ENCODE peak calls at places on chromosomes 12 and 14, in ten cellular contexts. K is pons; I is dorsolateral prefrontal cortex; L is hypothalamus; Z is stimulated activated CD4-positive, alpha-beta T cell treated with anti-CD3 and anti-CD28 coated beads, Interleukin-2, amount 100 ng/mL, for 48 hours; D is mucosa of gallbladder; O is bronchial epithelial cell; G is WERI-Rb-1; P is ACHN; F is NCI-H146. V is an unnamed sample.

GRCh38 chr12:84131076-84131475 is 781.5 kb downstream of the SLC6A15 start:
- DNase-seq in G (no peak), P (no peak), L (no peak), Z (no peak), I (no peak), F (no peak), D (no peak), K (no peak), O (peak; percentile 69), V (peak; percentile 51)

GRCh38 chr12:130316269-130316668 is 21.4 kb upstream of the PIWIL1 start:
- DNase-seq in P (no peak), D (no peak), K (no peak), Z (no peak), I (no peak), G (no peak), F (no peak), L (no peak), O (no peak), V (no peak)

GRCh38 chr14:102013669-102014200 is 49.4 kb downstream of the DYNC1H1 start:
- DNase-seq in D (no peak), I (no peak), O (no peak), F (no peak), Z (no peak), G (peak; percentile 78), P (no peak), L (no peak), K (no peak), V (no peak)

GRCh38 chr12:98243190-98243589 is 272.2 kb upstream of the TMPO start:
- DNase-seq in L (no peak), P (no peak), Z (no peak), G (no peak), I (no peak), O (no peak), K (no peak), D (no peak), F (no peak), V (no peak)

GRCh38 chr12:12336049-12336411 is 14.0 kb downstream of the MANSC1 start:
- DNase-seq in K (no peak), G (no peak), O (peak; percentile 74), D (no peak), P (no peak), F (no peak), Z (no peak), L (no peak), I (no peak), V (peak; percentile 65)

GRCh38 chr14:75229923-75230792 is 48.5 kb upstream of the FOS start:
- DNase-seq in P (peak; percentile 87), O (peak; percentile 96), K (no peak), G (no peak), I (no peak), Z (no peak), L (no peak), F (no peak), D (peak; percentile 58), V (peak; percentile 41)

GRCh38 chr12:18320036-18320617 is 58.8 kb downstream of the PIK3C2G start:
- DNase-seq in I (no peak), G (peak; percentile 32), D (peak; percentile 44), Z (no peak), P (peak; percentile 92), L (no peak), O (peak; percentile 78), F (peak; percentile 65), K (peak; percentile 49), V (peak; percentile 80)

GRCh38 chr14:33510991-33511390 is 439.9 kb downstream of the EGLN3 start:
- DNase-seq in I (no peak), O (no peak), K (no peak), L (no peak), D (no peak), F (no peak), Z (no peak), P (no peak), G (no peak), V (no peak)